ENCODE peak calls at places on chromosomes 13 and 19, in ten cellular contexts. V is CD8-positive, alpha-beta memory T cell; T is LHCN-M2; H is A549; F is stimulated activated CD4-positive, alpha-beta T cell treated with anti-CD3 and anti-CD28 coated beads, Interleukin-2, amount 100 ng/mL, for 48 hours; R is GM03348; X is mammary epithelial cell; I is NCI-H2081; J is NB4; Y is GM10248. A is an unnamed sample.

GRCh38 chr19:28466107-28467045 is 746.6 kb downstream of the UQCRFS1 start:
- DNase-seq in V (peak), T (peak), H (peak), F (peak), R (peak), X (peak), I (no peak), J (peak), Y (peak), A (peak)

GRCh38 chr13:33548065-33548464 is 262.5 kb upstream of the STARD13 start:
- DNase-seq in V (no peak), T (no peak), H (no peak), F (no peak), R (no peak), X (no peak), I (no peak), J (peak), Y (peak), A (peak)

GRCh38 chr19:46133777-46134231 is 9.3 kb upstream of the IGFL3 start:
- DNase-seq in V (no peak), T (peak), H (no peak), F (no peak), R (no peak), X (no peak), I (no peak), J (no peak), Y (no peak), A (no peak)

GRCh38 chr19:8662263-8662662 is 31.8 kb downstream of the NFILZ start:
- DNase-seq in V (no peak), T (no peak), H (no peak), F (no peak), R (no peak), X (no peak), I (no peak), J (no peak), Y (no peak), A (no peak)

GRCh38 chr13:40503966-40504591 is 162.4 kb downstream of the FOXO1 start:
- DNase-seq in V (no peak), T (peak), H (peak), F (no peak), R (peak), X (peak), I (no peak), J (no peak), Y (no peak), A (no peak)

GRCh38 chr13:113298001-113298945 is 1.2 kb downstream of the LAMP1 start:
- DNase-seq in V (no peak), T (no peak), H (no peak), F (no peak), R (no peak), X (peak), I (no peak), J (peak), Y (no peak), A (peak)

GRCh38 chr19:48926909-48927308 is 6.6 kb upstream of the DHDH start:
- DNase-seq in V (no peak), T (peak), H (peak), F (no peak), R (peak), X (peak), I (no peak), J (no peak), Y (no peak), A (no peak)

GRCh38 chr19:35797663-35798062 is 15.0 kb downstream of the PRODH2 start:
- DNase-seq in V (no peak), T (no peak), H (no peak), F (no peak), R (no peak), X (no peak), I (no peak), J (no peak), Y (no peak), A (no peak)

GRCh38 chr13:47901451-47901850 is 99.6 kb downstream of the SUCLA2 start:
- DNase-seq in V (no peak), T (peak), H (no peak), F (no peak), R (peak), X (no peak), I (no peak), J (peak), Y (no peak), A (no peak)

GRCh38 chr13:50543767-50544166 is 299.7 kb downstream of the DLEU7 start:
- DNase-seq in V (no peak), T (peak), H (no peak), F (no peak), R (peak), X (no peak), I (no peak), J (no peak), Y (no peak), A (no peak)

GRCh38 chr13:78576266-78576665 is 27.1 kb downstream of the POU4F1 start:
- DNase-seq in V (no peak), T (no peak), H (no peak), F (no peak), R (no peak), X (no peak), I (no peak), J (peak), Y (no peak), A (no peak)

GRCh38 chr13:24683370-24683769 is 3.2 kb downstream of the ATP12A start:
- DNase-seq in V (no peak), T (no peak), H (no peak), F (no peak), R (no peak), X (no peak), I (no peak), J (no peak), Y (no peak), A (no peak)